ENCODE peak calls at places on chromosomes 7 and 10, in four cellular contexts. N is B cell, Z is neural crest cell, U is T-cell. K is an unnamed sample.

GRCh38 chr7:158286210-158286609 is 301.4 kb downstream of the PTPRN2 start:
- DNase-seq in Z (no peak), U (no peak), N (no peak), K (no peak)

GRCh38 chr7:28830831-28831230 is 127.3 kb downstream of the TRIL start:
- DNase-seq in U (no peak), Z (no peak), N (no peak), K (no peak)

GRCh38 chr10:308101-308500 is 172.8 kb downstream of the ZMYND11 start:
- DNase-seq in N (peak), U (no peak), Z (no peak), K (no peak)

GRCh38 chr10:97131041-97131659 is 54.6 kb downstream of the SLIT1 start:
- DNase-seq in N (no peak), Z (no peak), U (no peak), K (no peak)

GRCh38 chr10:35000936-35001335 is 89.2 kb downstream of the CUL2 start:
- DNase-seq in Z (no peak), N (no peak), U (no peak), K (no peak)

GRCh38 chr10:28996345-28996744 is 292.5 kb upstream of the LYZL1 start:
- DNase-seq in N (no peak), Z (no peak), U (no peak), K (no peak)

GRCh38 chr10:56231436-56231835 is 129.6 kb downstream of the ZWINT start:
- DNase-seq in N (no peak), Z (no peak), U (no peak), K (no peak)

GRCh38 chr7:155002411-155003214 is at the start of gene PAXIP1:
- DNase-seq in U (peak), N (no peak), Z (peak), K (no peak)

GRCh38 chr7:156479596-156479995 is 161.0 kb upstream of the RNF32 start:
- DNase-seq in U (no peak), N (no peak), Z (no peak), K (no peak)

GRCh38 chr7:150952331-150953050 is 25.6 kb downstream of the KCNH2 start:
- DNase-seq in Z (no peak), U (no peak), N (no peak), K (no peak)

GRCh38 chr10:32271617-32272016 is 75.3 kb downstream of the EPC1 start:
- DNase-seq in N (no peak), U (no peak), Z (no peak), K (no peak)

GRCh38 chr7:124724516-124725192 is 40.9 kb downstream of the GPR37 start:
- DNase-seq in U (no peak), N (no peak), Z (peak), K (no peak)

GRCh38 chr10:124693396-124693795 is 50.8 kb downstream of the FAM53B start:
- DNase-seq in Z (no peak), N (no peak), U (no peak), K (no peak)

GRCh38 chr7:68269410-68269809 is 1272.8 kb downstream of the TYW1 start:
- DNase-seq in U (no peak), Z (no peak), N (no peak), K (peak)

GRCh38 chr7:40876604-40877003 is 741.8 kb downstream of the SUGCT start:
- DNase-seq in U (no peak), N (no peak), Z (no peak), K (no peak)

GRCh38 chr7:139771001-139771956 is 6.5 kb downstream of the HIPK2 start:
- DNase-seq in N (no peak), U (no peak), Z (no peak), K (no peak)

GRCh38 chr7:130189281-130189782 is 15.9 kb downstream of the TMEM209 start:
- DNase-seq in N (no peak), Z (no peak), U (no peak), K (peak)

GRCh38 chr7:141738592-141739013 is 445 bp downstream of the SSBP1 start:
- DNase-seq in U (no peak), Z (no peak), N (no peak), K (no peak)

GRCh38 chr10:110168601-110169481 is 38.6 kb upstream of the MXI1 start:
- DNase-seq in Z (no peak), N (no peak), U (no peak), K (no peak)